ENCODE peak calls at places on chromosomes 12 and 14, in five cellular contexts. L is HepG2, V is ovary, B is sigmoid colon, D is transverse colon. A is an unnamed sample. For H3K36me3, the result is how much of the 10 kb centered on the place peaks cover.

GRCh38 chr12:84676787-84677186 is 235.8 kb downstream of the SLC6A15 start:
- DNase-seq in L (no peak), V (no peak), B (no peak), D (no peak), A (no peak)

GRCh38 chr12:108477881-108478259 is 37.2 kb upstream of the FICD start:
- DNase-seq in L (no peak), V (no peak), B (no peak), D (no peak), A (no peak)

GRCh38 chr12:113571713-113572112 is 100.0 kb upstream of the LHX5 start:
- DNase-seq in L (no peak), V (no peak), B (no peak), D (no peak), A (no peak)

GRCh38 chr12:102917026-102917787 is at the start of gene PAH:
- DNase-seq in L (peak), V (peak), B (no peak), D (peak), A (no peak)

GRCh38 chr12:120346031-120346430 is 18.5 kb upstream of the PLA2G1B start:
- DNase-seq in L (no peak), V (no peak), B (no peak), D (no peak), A (no peak)

GRCh38 chr12:8678661-8679111 is 16.1 kb upstream of the MFAP5 start:
- DNase-seq in L (no peak), V (no peak), B (no peak), D (no peak), A (no peak)

GRCh38 chr14:29148221-29148620 is 381.6 kb downstream of the FOXG1 start:
- DNase-seq in L (no peak), V (no peak), B (no peak), D (no peak), A (no peak)

GRCh38 chr14:89214221-89214965 is 202.6 kb downstream of the FOXN3 start:
- DNase-seq in L (peak), V (no peak), B (no peak), D (peak), A (no peak)

GRCh38 chr12:27161458-27162228 is 79.3 kb upstream of the C12orf71 start:
- DNase-seq in L (no peak), V (no peak), B (no peak), D (no peak), A (no peak)

GRCh38 chr14:106694638-106695393 is 1168.4 kb downstream of the TMEM121 start:
- DNase-seq in L (no peak), V (no peak), B (no peak), D (peak), A (peak)

GRCh38 chr12:108648371-108648770 is 14.7 kb upstream of the SELPLG start:
- DNase-seq in L (no peak), V (no peak), B (no peak), D (no peak), A (no peak)

GRCh38 chr14:101578489-101578888 is 17.2 kb downstream of the DIO3 start:
- DNase-seq in L (no peak), V (no peak), B (no peak), D (no peak), A (no peak)

DNA sequence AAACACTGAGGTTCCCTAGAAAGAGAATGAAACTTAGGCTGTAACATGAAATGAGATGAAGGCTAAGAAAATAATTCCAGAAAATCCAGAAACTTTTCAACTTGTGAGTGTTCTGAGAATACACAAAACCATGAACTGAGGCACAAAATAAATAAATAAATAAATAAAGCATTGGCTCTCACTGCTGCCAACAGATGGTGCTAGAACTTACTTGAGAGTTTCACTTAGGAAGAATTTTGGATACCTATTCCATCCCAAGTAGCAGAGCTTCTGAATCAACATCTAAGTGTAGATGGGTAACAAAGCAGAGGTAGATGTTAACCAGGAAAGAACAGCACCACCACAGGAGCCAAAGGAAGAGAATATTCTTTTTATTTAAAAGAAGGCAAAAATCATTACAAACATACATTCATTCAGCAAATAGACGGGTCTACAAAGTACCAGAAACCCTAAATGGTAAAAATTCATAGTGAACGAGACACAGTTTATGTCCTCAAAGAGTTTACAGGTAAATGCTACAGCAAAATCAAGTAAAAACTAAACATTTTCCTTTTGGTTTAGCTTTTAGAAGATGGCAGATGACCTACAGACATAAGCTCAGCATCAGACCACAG is 16.7 kb downstream of the EPS8 start:
- DNase-seq in L (peak), V (no peak), B (no peak), D (no peak), A (no peak)
- TF ChIP-seq EP300 in L (no peak), V (no peak), B (no peak), D (no peak), A (no peak)

GRCh38 chr14:76314521-76314951 is 61.4 kb upstream of the ESRRB start:
- DNase-seq in L (no peak), V (no peak), B (peak), D (no peak), A (no peak)
- H3K4me3 ChIP-seq in L (no peak), V (no peak), B (no peak), D (no peak), A (no peak)

GRCh38 chr12:1670815-1671268 is 20.0 kb upstream of the ADIPOR2 start:
- DNase-seq in L (no peak), V (no peak), B (no peak), D (peak), A (no peak)
- H3K36me3 ChIP-seq in L (under half), V (under half), B (under half), D (under half), A (under half)

GRCh38 chr12:4272976-4273650 is 449 bp upstream of the CCND2 start:
- DNase-seq in L (no peak), V (no peak), B (no peak), D (no peak), A (no peak)

GRCh38 chr12:4271433-4272013 is 2.0 kb upstream of the CCND2 start:
- DNase-seq in L (no peak), V (no peak), B (no peak), D (no peak), A (no peak)

GRCh38 chr12:4273651-4274395 is at the start of gene CCND2:
- DNase-seq in L (no peak), V (peak), B (peak), D (peak), A (peak)

GRCh38 chr12:4270670-4271432 is 2.7 kb upstream of the CCND2 start:
- DNase-seq in L (no peak), V (peak), B (peak), D (peak), A (peak)

GRCh38 chr12:4272014-4272975 is 1.3 kb upstream of the CCND2 start:
- DNase-seq in L (no peak), V (peak), B (peak), D (peak), A (peak)
- TF ChIP-seq EP300 in L (no peak), V (no peak), B (no peak), D (no peak), A (no peak)

A was measured in tibial nerve.